ENCODE peak calls at places on chromosomes 16 and 17, in seven cellular contexts. A, Z, F, H, W, Y and D are unnamed samples.
A peak's percentile ranks its signal among the peaks of the same experiment; 100 is the strongest.

GRCh38 chr16:69932228-69932627 is 18.9 kb upstream of the CLEC18A start:
- DNase-seq in W (no peak), A (no peak), H (no peak), Y (no peak), Z (no peak), F (no peak), D (no peak)

GRCh38 chr16:87608400-87608985 is 6.2 kb downstream of the JPH3 start:
- DNase-seq in H (no peak), Z (no peak), Y (peak; percentile 48), F (no peak), W (no peak), A (peak; percentile 79), D (peak; percentile 89)

GRCh38 chr16:57283214-57283955 is 1.1 kb downstream of the PLLP start:
- DNase-seq in Y (no peak), A (no peak), W (no peak), Z (no peak), H (no peak), F (no peak), D (no peak)

GRCh38 chr17:20721151-20721550 is 141.6 kb downstream of the CDRT15L2 start:
- DNase-seq in H (no peak), Y (no peak), Z (no peak), F (no peak), W (no peak), A (no peak), D (no peak)

GRCh38 chr17:81241648-81242420 is 2.7 kb downstream of the NDUFAF8 start:
- DNase-seq in F (peak; percentile 96), Y (peak; percentile 57), W (no peak), A (peak; percentile 84), H (no peak), Z (peak; percentile 50), D (peak; percentile 79)

GRCh38 chr16:78598186-78598585 is 498.7 kb downstream of the WWOX start:
- DNase-seq in H (no peak), F (no peak), Z (no peak), Y (no peak), A (no peak), W (no peak), D (no peak)

GRCh38 chr17:8273884-8274444 is 14.5 kb upstream of the RANGRF start:
- DNase-seq in H (no peak), Y (peak; percentile 96), Z (no peak), F (no peak), A (no peak), W (no peak), D (no peak)

GRCh38 chr17:35892091-35892637 is 12.0 kb upstream of the CCL5 start:
- DNase-seq in Y (no peak), A (no peak), W (no peak), H (no peak), Z (no peak), F (no peak), D (no peak)

GRCh38 chr17:75615301-75615700 is 17.9 kb upstream of the SMIM5 start:
- DNase-seq in Y (no peak), Z (no peak), F (no peak), H (no peak), W (no peak), A (peak; percentile 53), D (no peak)

GRCh38 chr17:68344701-68345136 is 53.4 kb downstream of the ARSG start:
- DNase-seq in Y (no peak), W (no peak), Z (no peak), F (no peak), A (no peak), H (no peak), D (no peak)

GRCh38 chr17:7446669-7447068 is 1.8 kb downstream of the CHRNB1 start:
- DNase-seq in Y (no peak), H (no peak), W (no peak), Z (no peak), A (no peak), F (no peak), D (no peak)

GRCh38 chr16:88651276-88651988 is 579 bp upstream of the CYBA start:
- DNase-seq in F (peak; percentile 65), Y (peak; percentile 94), Z (no peak), A (peak; percentile 88), W (peak; percentile 72), H (peak; percentile 92), D (no peak)

GRCh38 chr17:43169561-43170139 is 1.4 kb upstream of the NBR1 start:
- DNase-seq in F (peak; percentile 49), Y (peak; percentile 84), A (peak; percentile 30), H (no peak), W (no peak), Z (no peak), D (peak; percentile 87)

GRCh38 chr17:59840329-59840907 is 52.3 kb downstream of the TUBD1 start:
- DNase-seq in Z (no peak), H (no peak), F (no peak), A (no peak), Y (no peak), W (no peak), D (no peak)

GRCh38 chr16:6704306-6704705 is 628.3 kb upstream of the RBFOX1 start:
- DNase-seq in Z (no peak), W (no peak), F (no peak), Y (no peak), A (no peak), H (no peak), D (no peak)

GRCh38 chr17:38663125-38663751 is 11.5 kb downstream of the EPOP start:
- DNase-seq in Z (peak; percentile 83), Y (peak; percentile 90), W (peak; percentile 74), H (no peak), A (peak; percentile 74), F (peak; percentile 88), D (peak; percentile 88)

GRCh38 chr17:36182176-36183000 is 6.0 kb upstream of the TBC1D3B start:
- DNase-seq in F (no peak), Z (no peak), A (no peak), Y (no peak), W (no peak), H (no peak), D (no peak)

GRCh38 chr16:17171250-17172143 is 299.3 kb downstream of the XYLT1 start:
- DNase-seq in H (no peak), Z (no peak), Y (peak; percentile 30), W (no peak), F (no peak), A (no peak), D (peak; percentile 30)

DNA sequence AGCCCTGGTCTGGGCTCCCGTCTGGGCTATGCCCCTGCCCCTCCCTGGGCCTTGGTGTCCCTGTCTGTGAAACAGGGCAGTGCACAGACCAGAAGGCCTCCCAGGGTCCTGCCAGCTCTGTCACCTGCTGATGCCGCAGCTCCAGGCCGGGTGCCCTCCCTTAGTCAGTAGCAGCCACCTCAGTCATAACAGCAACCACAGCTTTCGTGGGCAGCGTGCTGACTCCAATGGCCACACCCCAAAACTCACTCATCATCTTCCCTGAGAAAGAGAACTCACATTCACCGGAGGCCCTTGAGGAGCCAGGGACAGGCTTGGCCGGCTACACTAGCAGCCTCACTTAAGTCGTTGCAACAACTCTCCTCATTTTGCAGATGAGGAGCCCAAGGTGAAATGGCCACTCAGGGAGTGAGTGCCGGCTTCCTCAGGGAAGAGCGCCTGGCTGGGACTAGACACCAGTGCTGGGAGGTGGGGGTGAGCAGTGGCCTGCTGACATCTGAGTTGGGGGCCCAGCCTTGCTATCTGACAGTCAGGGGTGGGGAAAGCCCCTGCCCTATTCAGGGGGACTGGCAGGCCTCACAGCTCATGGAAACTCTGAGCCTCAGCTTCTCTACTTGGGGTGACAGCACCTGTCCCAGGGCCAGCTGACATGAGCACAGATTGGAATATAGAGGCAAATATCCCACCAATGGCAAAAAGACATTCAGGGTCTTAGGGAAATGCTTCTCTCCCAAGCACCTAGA is 22.6 kb downstream of the SLC5A10 start:
- DNase-seq in F (no peak), W (no peak), Z (no peak), A (no peak), Y (no peak), H (no peak), D (no peak)
- TF ChIP-seq JUND in F (no peak), W (no peak), Z (no peak), A (no peak), Y (no peak), H (no peak), D (no peak)

DNA sequence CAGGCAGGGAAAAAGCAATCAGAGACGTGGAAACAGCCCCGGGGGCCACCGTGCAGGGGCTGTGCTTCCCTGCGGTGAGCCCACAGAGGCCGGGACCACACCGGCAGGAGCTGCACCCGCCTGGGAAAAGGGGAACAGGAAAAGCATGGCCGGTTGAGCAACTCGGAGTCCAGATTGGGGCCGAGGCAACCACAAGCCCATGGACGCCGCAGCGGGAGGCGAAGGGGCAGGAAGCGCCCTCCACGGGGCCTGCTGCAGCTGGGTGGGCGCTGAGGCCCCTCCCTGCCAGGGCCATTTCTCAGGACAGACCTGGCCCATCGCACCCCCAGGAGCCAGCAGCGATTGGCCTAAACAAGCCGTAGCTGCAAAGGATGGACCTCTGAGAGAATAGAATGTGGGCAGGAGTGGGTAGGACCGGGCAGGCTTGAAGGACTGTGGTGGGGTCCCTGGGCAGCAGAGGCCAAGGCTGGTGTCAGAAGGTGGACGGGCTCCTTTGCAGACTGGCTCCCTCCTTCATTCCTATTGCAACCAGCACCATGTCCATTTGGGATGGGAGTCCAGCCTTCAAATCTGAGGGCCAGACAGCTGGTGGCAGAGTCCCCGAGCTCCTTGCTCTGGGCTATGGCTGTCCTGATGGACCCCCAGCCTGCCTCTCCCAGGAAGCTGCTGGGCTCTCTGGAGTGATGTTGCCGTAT is 30.4 kb downstream of the COX4I1 start:
- DNase-seq in F (no peak), Y (no peak), A (no peak), H (no peak), Z (no peak), W (no peak), D (no peak)
- TF ChIP-seq JUND in F (no peak), Y (no peak), A (no peak), H (no peak), Z (no peak), W (no peak), D (no peak)

GRCh38 chr17:4845128-4845527 is 12.0 kb downstream of the MINK1 start:
- DNase-seq in A (no peak), Z (no peak), W (no peak), H (no peak), Y (no peak), F (no peak), D (no peak)
- TF ChIP-seq JUND in A (no peak), Z (no peak), W (no peak), H (no peak), Y (no peak), F (no peak), D (no peak)

GRCh38 chr16:12027558-12027957 is 51.0 kb downstream of the SNX29 start:
- DNase-seq in Y (no peak), H (no peak), W (no peak), Z (no peak), A (no peak), F (peak; percentile 65), D (no peak)

GRCh38 chr16:12025926-12026325 is 49.4 kb downstream of the SNX29 start:
- DNase-seq in W (no peak), F (no peak), A (no peak), H (no peak), Z (no peak), Y (no peak), D (no peak)

GRCh38 chr16:12027091-12027490 is 50.6 kb downstream of the SNX29 start:
- DNase-seq in Z (peak; percentile 25), W (peak; percentile 21), A (no peak), F (peak; percentile 14), H (no peak), Y (no peak), D (no peak)

GRCh38 chr16:12024429-12024828 is 47.9 kb downstream of the SNX29 start:
- DNase-seq in Y (peak; percentile 86), W (no peak), A (no peak), H (no peak), Z (no peak), F (no peak), D (peak; percentile 39)

DNA sequence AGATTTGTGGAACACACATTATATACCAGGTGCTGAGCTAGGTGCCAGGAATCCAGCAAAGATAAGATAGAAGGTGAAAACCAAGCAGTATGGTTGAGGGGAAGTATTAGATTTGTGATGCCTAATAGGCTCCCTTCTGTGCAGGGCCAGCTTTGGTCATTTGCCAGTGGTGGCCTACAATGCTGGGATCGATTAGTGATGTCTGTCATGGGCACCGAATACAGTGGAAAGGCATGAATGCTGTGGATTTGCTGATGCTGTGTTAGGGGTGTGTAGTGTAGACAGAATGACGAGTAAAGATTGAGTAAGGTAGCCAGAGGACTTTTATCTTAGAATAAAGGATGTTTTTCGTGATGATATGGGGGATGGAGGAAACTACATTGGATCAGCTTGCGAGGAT is 48.9 kb downstream of the SNX29 start:
- DNase-seq in Y (no peak), F (no peak), Z (no peak), W (no peak), H (no peak), A (no peak), D (no peak)
- TF ChIP-seq JUND in Y (no peak), F (no peak), Z (no peak), W (no peak), H (no peak), A (no peak), D (no peak)